ENCODE peak calls at places on chromosomes 2 and 18, in eight cellular contexts. One of them, this sample, is unnamed.

GRCh38 chr2:151619337-151619989 is 114.8 kb downstream of the NEB start:
- DNase-seq in non-pigmented ciliary epithelial cell: peak; percentile 42
- DNase-seq in IMR-90: peak; percentile 70
- DNase-seq in iris pigment epithelial cell: peak; percentile 61
- DNase-seq in right lobe of liver: no peak
- DNase-seq in T-cell: no peak
- DNase-seq in breast epithelium: no peak
- DNase-seq in posterior vena cava: no peak
- DNase-seq in this sample: peak; percentile 87

GRCh38 chr2:86204458-86204857 is 5.2 kb downstream of the MRPL35 start:
- DNase-seq in breast epithelium: no peak
- DNase-seq in IMR-90: no peak
- DNase-seq in non-pigmented ciliary epithelial cell: no peak
- DNase-seq in right lobe of liver: no peak
- DNase-seq in T-cell: no peak
- DNase-seq in iris pigment epithelial cell: no peak
- DNase-seq in posterior vena cava: no peak
- DNase-seq in this sample: no peak

GRCh38 chr2:20723543-20723942 is 56.6 kb downstream of the GDF7 start:
- DNase-seq in posterior vena cava: no peak
- DNase-seq in breast epithelium: no peak
- DNase-seq in IMR-90: peak; percentile 61
- DNase-seq in iris pigment epithelial cell: peak; percentile 48
- DNase-seq in non-pigmented ciliary epithelial cell: peak; percentile 32
- DNase-seq in right lobe of liver: no peak
- DNase-seq in T-cell: no peak
- DNase-seq in this sample: no peak

GRCh38 chr2:177147093-177147694 is 65.4 kb upstream of the HNRNPA3 start:
- DNase-seq in breast epithelium: no peak
- DNase-seq in posterior vena cava: no peak
- DNase-seq in IMR-90: peak; percentile 58
- DNase-seq in right lobe of liver: no peak
- DNase-seq in iris pigment epithelial cell: peak; percentile 62
- DNase-seq in T-cell: peak; percentile 5
- DNase-seq in non-pigmented ciliary epithelial cell: peak; percentile 24
- DNase-seq in this sample: peak; percentile 85

GRCh38 chr18:6613581-6613980 is 115.9 kb upstream of the ARHGAP28 start:
- DNase-seq in right lobe of liver: no peak
- DNase-seq in posterior vena cava: no peak
- DNase-seq in T-cell: no peak
- DNase-seq in iris pigment epithelial cell: no peak
- DNase-seq in non-pigmented ciliary epithelial cell: no peak
- DNase-seq in breast epithelium: no peak
- DNase-seq in IMR-90: no peak
- DNase-seq in this sample: no peak

GRCh38 chr2:60984717-60985116 is 32.8 kb upstream of the PEX13 start:
- DNase-seq in iris pigment epithelial cell: no peak
- DNase-seq in breast epithelium: no peak
- DNase-seq in right lobe of liver: no peak
- DNase-seq in posterior vena cava: no peak
- DNase-seq in T-cell: no peak
- DNase-seq in non-pigmented ciliary epithelial cell: no peak
- DNase-seq in IMR-90: no peak
- DNase-seq in this sample: no peak

GRCh38 chr2:113847144-113847543 is 42.7 kb upstream of the ACTR3 start:
- DNase-seq in non-pigmented ciliary epithelial cell: no peak
- DNase-seq in T-cell: no peak
- DNase-seq in posterior vena cava: no peak
- DNase-seq in IMR-90: peak; percentile 45
- DNase-seq in breast epithelium: no peak
- DNase-seq in right lobe of liver: no peak
- DNase-seq in iris pigment epithelial cell: peak; percentile 30
- DNase-seq in this sample: no peak

GRCh38 chr2:171754254-171754939 is 67.1 kb downstream of the DYNC1I2 start:
- DNase-seq in iris pigment epithelial cell: peak; percentile 11
- DNase-seq in non-pigmented ciliary epithelial cell: no peak
- DNase-seq in posterior vena cava: no peak
- DNase-seq in breast epithelium: no peak
- DNase-seq in right lobe of liver: no peak
- DNase-seq in T-cell: no peak
- DNase-seq in IMR-90: peak; percentile 19
- DNase-seq in this sample: no peak

GRCh38 chr2:71566271-71566858 is 113.0 kb downstream of the DYSF start:
- DNase-seq in posterior vena cava: no peak
- DNase-seq in T-cell: no peak
- DNase-seq in IMR-90: no peak
- DNase-seq in right lobe of liver: no peak
- DNase-seq in breast epithelium: no peak
- DNase-seq in non-pigmented ciliary epithelial cell: no peak
- DNase-seq in iris pigment epithelial cell: no peak
- DNase-seq in this sample: no peak

GRCh38 chr2:240435457-240435954 is at the start of gene GPC1:
- DNase-seq in IMR-90: peak; percentile 76
- DNase-seq in posterior vena cava: peak; percentile 88
- DNase-seq in T-cell: no peak
- DNase-seq in non-pigmented ciliary epithelial cell: no peak
- DNase-seq in right lobe of liver: peak; percentile 77
- DNase-seq in breast epithelium: no peak
- DNase-seq in iris pigment epithelial cell: peak; percentile 82
- DNase-seq in this sample: peak; percentile 93

GRCh38 chr2:120758181-120759048 is 22.7 kb downstream of the GLI2 start:
- DNase-seq in breast epithelium: no peak
- DNase-seq in posterior vena cava: peak; percentile 86
- DNase-seq in non-pigmented ciliary epithelial cell: peak; percentile 48
- DNase-seq in T-cell: no peak
- DNase-seq in right lobe of liver: peak; percentile 15
- DNase-seq in IMR-90: peak; percentile 92
- DNase-seq in iris pigment epithelial cell: peak; percentile 83
- DNase-seq in this sample: peak; percentile 95

GRCh38 chr2:40797115-40797514 is 345.2 kb upstream of the SLC8A1 start:
- DNase-seq in iris pigment epithelial cell: peak; percentile 13
- DNase-seq in posterior vena cava: no peak
- DNase-seq in T-cell: no peak
- DNase-seq in breast epithelium: no peak
- DNase-seq in non-pigmented ciliary epithelial cell: peak; percentile 4
- DNase-seq in IMR-90: peak; percentile 38
- DNase-seq in right lobe of liver: no peak
- DNase-seq in this sample: peak; percentile 46

GRCh38 chr18:73520229-73520628 is 627.4 kb downstream of the FBXO15 start:
- DNase-seq in T-cell: no peak
- DNase-seq in iris pigment epithelial cell: no peak
- DNase-seq in posterior vena cava: no peak
- DNase-seq in non-pigmented ciliary epithelial cell: no peak
- DNase-seq in right lobe of liver: no peak
- DNase-seq in IMR-90: peak; percentile 19
- DNase-seq in breast epithelium: no peak
- DNase-seq in this sample: peak; percentile 13

GRCh38 chr2:6877402-6878305 is at the start of gene RSAD2:
- DNase-seq in T-cell: no peak
- DNase-seq in posterior vena cava: no peak
- DNase-seq in right lobe of liver: no peak
- DNase-seq in non-pigmented ciliary epithelial cell: no peak
- DNase-seq in iris pigment epithelial cell: peak; percentile 77
- DNase-seq in IMR-90: peak; percentile 16
- DNase-seq in breast epithelium: no peak
- DNase-seq in this sample: no peak

GRCh38 chr18:23226930-23227728 is 91.8 kb downstream of the CABLES1 start:
- DNase-seq in right lobe of liver: no peak
- DNase-seq in iris pigment epithelial cell: peak; percentile 90
- DNase-seq in breast epithelium: no peak
- DNase-seq in posterior vena cava: no peak
- DNase-seq in T-cell: no peak
- DNase-seq in non-pigmented ciliary epithelial cell: peak; percentile 75
- DNase-seq in IMR-90: peak; percentile 94
- DNase-seq in this sample: no peak

GRCh38 chr2:97952357-97952756 is 43.4 kb downstream of the TMEM131 start:
- DNase-seq in breast epithelium: no peak
- DNase-seq in posterior vena cava: no peak
- DNase-seq in T-cell: no peak
- DNase-seq in iris pigment epithelial cell: no peak
- DNase-seq in IMR-90: no peak
- DNase-seq in right lobe of liver: no peak
- DNase-seq in non-pigmented ciliary epithelial cell: no peak
- DNase-seq in this sample: no peak

GRCh38 chr2:158539176-158539895 is 82.6 kb downstream of the PKP4 start:
- DNase-seq in posterior vena cava: no peak
- DNase-seq in T-cell: no peak
- DNase-seq in IMR-90: peak; percentile 90
- DNase-seq in non-pigmented ciliary epithelial cell: peak; percentile 69
- DNase-seq in right lobe of liver: no peak
- DNase-seq in breast epithelium: no peak
- DNase-seq in iris pigment epithelial cell: peak; percentile 88
- DNase-seq in this sample: peak; percentile 52

GRCh38 chr2:45191972-45192371 is 182.7 kb upstream of the SIX2 start:
- DNase-seq in non-pigmented ciliary epithelial cell: no peak
- DNase-seq in T-cell: no peak
- DNase-seq in posterior vena cava: peak; percentile 89
- DNase-seq in right lobe of liver: no peak
- DNase-seq in IMR-90: no peak
- DNase-seq in breast epithelium: no peak
- DNase-seq in iris pigment epithelial cell: no peak
- DNase-seq in this sample: peak; percentile 58

GRCh38 chr2:18795881-18796280 is 206.5 kb upstream of the NT5C1B start:
- DNase-seq in iris pigment epithelial cell: peak; percentile 46
- DNase-seq in IMR-90: peak; percentile 52
- DNase-seq in breast epithelium: no peak
- DNase-seq in non-pigmented ciliary epithelial cell: no peak
- DNase-seq in T-cell: no peak
- DNase-seq in right lobe of liver: no peak
- DNase-seq in posterior vena cava: no peak
- DNase-seq in this sample: peak; percentile 41

GRCh38 chr2:22076512-22076911 is 952.7 kb downstream of the TDRD15 start:
- DNase-seq in posterior vena cava: no peak
- DNase-seq in iris pigment epithelial cell: no peak
- DNase-seq in T-cell: no peak
- DNase-seq in non-pigmented ciliary epithelial cell: no peak
- DNase-seq in right lobe of liver: no peak
- DNase-seq in IMR-90: no peak
- DNase-seq in breast epithelium: no peak
- DNase-seq in this sample: no peak

GRCh38 chr2:8527031-8527430 is 154.8 kb upstream of the ID2 start:
- DNase-seq in right lobe of liver: no peak
- DNase-seq in IMR-90: no peak
- DNase-seq in T-cell: no peak
- DNase-seq in posterior vena cava: no peak
- DNase-seq in non-pigmented ciliary epithelial cell: no peak
- DNase-seq in iris pigment epithelial cell: no peak
- DNase-seq in breast epithelium: no peak
- DNase-seq in this sample: no peak

GRCh38 chr2:26629346-26629630 is 11.9 kb downstream of the CIB4 start:
- DNase-seq in IMR-90: no peak
- DNase-seq in posterior vena cava: peak; percentile 73
- DNase-seq in right lobe of liver: no peak
- DNase-seq in iris pigment epithelial cell: no peak
- DNase-seq in non-pigmented ciliary epithelial cell: no peak
- DNase-seq in T-cell: no peak
- DNase-seq in breast epithelium: no peak
- DNase-seq in this sample: no peak

GRCh38 chr2:54258171-54258570 is 2.1 kb upstream of the TSPYL6 start:
- DNase-seq in IMR-90: peak; percentile 49
- DNase-seq in non-pigmented ciliary epithelial cell: peak; percentile 23
- DNase-seq in breast epithelium: no peak
- DNase-seq in right lobe of liver: no peak
- DNase-seq in posterior vena cava: no peak
- DNase-seq in iris pigment epithelial cell: peak; percentile 69
- DNase-seq in T-cell: no peak
- DNase-seq in this sample: peak; percentile 9

GRCh38 chr2:194985258-194985657 is 671.8 kb upstream of the SLC39A10 start:
- DNase-seq in non-pigmented ciliary epithelial cell: no peak
- DNase-seq in posterior vena cava: no peak
- DNase-seq in breast epithelium: no peak
- DNase-seq in iris pigment epithelial cell: no peak
- DNase-seq in IMR-90: no peak
- DNase-seq in T-cell: no peak
- DNase-seq in right lobe of liver: no peak
- DNase-seq in this sample: no peak

GRCh38 chr2:220550995-220551702 is 923.7 kb downstream of the SLC4A3 start:
- DNase-seq in iris pigment epithelial cell: peak; percentile 43
- DNase-seq in IMR-90: no peak
- DNase-seq in right lobe of liver: no peak
- DNase-seq in breast epithelium: no peak
- DNase-seq in non-pigmented ciliary epithelial cell: no peak
- DNase-seq in T-cell: no peak
- DNase-seq in posterior vena cava: no peak
- DNase-seq in this sample: no peak

GRCh38 chr18:34223893-34224422 is 755 bp downstream of the NOL4 start:
- DNase-seq in breast epithelium: no peak
- DNase-seq in IMR-90: no peak
- DNase-seq in iris pigment epithelial cell: no peak
- DNase-seq in non-pigmented ciliary epithelial cell: no peak
- DNase-seq in right lobe of liver: no peak
- DNase-seq in posterior vena cava: no peak
- DNase-seq in T-cell: no peak
- DNase-seq in this sample: no peak

GRCh38 chr2:55133467-55134315 is 83.4 kb upstream of the RTN4 start:
- DNase-seq in posterior vena cava: no peak
- DNase-seq in right lobe of liver: peak; percentile 27
- DNase-seq in breast epithelium: no peak
- DNase-seq in IMR-90: peak; percentile 96
- DNase-seq in T-cell: peak; percentile 50
- DNase-seq in non-pigmented ciliary epithelial cell: peak; percentile 68
- DNase-seq in iris pigment epithelial cell: peak; percentile 96
- DNase-seq in this sample: peak; percentile 61

GRCh38 chr2:231672617-231673347 is 35.5 kb upstream of the PTMA start:
- DNase-seq in right lobe of liver: no peak
- DNase-seq in T-cell: peak; percentile 13
- DNase-seq in iris pigment epithelial cell: peak; percentile 77
- DNase-seq in posterior vena cava: no peak
- DNase-seq in non-pigmented ciliary epithelial cell: no peak
- DNase-seq in breast epithelium: no peak
- DNase-seq in IMR-90: peak; percentile 32
- DNase-seq in this sample: peak; percentile 73

GRCh38 chr18:2905802-2906521 is 59.2 kb downstream of the EMILIN2 start:
- DNase-seq in non-pigmented ciliary epithelial cell: no peak
- DNase-seq in T-cell: no peak
- DNase-seq in breast epithelium: no peak
- DNase-seq in iris pigment epithelial cell: no peak
- DNase-seq in posterior vena cava: peak; percentile 93
- DNase-seq in IMR-90: no peak
- DNase-seq in right lobe of liver: peak; percentile 75
- DNase-seq in this sample: peak; percentile 84

GRCh38 chr18:49886891-49887764 is 73.8 kb upstream of the ACAA2 start:
- DNase-seq in iris pigment epithelial cell: no peak
- DNase-seq in posterior vena cava: no peak
- DNase-seq in right lobe of liver: no peak
- DNase-seq in T-cell: no peak
- DNase-seq in breast epithelium: no peak
- DNase-seq in IMR-90: no peak
- DNase-seq in non-pigmented ciliary epithelial cell: no peak
- DNase-seq in this sample: no peak

GRCh38 chr18:75208055-75208835 is 694 bp downstream of the PTGR3 start:
- DNase-seq in iris pigment epithelial cell: peak; percentile 76
- DNase-seq in posterior vena cava: peak; percentile 88
- DNase-seq in right lobe of liver: peak; percentile 69
- DNase-seq in non-pigmented ciliary epithelial cell: no peak
- DNase-seq in breast epithelium: no peak
- DNase-seq in T-cell: no peak
- DNase-seq in IMR-90: peak; percentile 60
- DNase-seq in this sample: peak; percentile 81

GRCh38 chr2:1988594-1988993 is 244.3 kb upstream of the PXDN start:
- DNase-seq in non-pigmented ciliary epithelial cell: no peak
- DNase-seq in T-cell: no peak
- DNase-seq in IMR-90: no peak
- DNase-seq in posterior vena cava: no peak
- DNase-seq in breast epithelium: no peak
- DNase-seq in right lobe of liver: no peak
- DNase-seq in iris pigment epithelial cell: no peak
- DNase-seq in this sample: no peak

GRCh38 chr18:78642561-78643398 is 336.8 kb upstream of the SALL3 start:
- DNase-seq in breast epithelium: no peak
- DNase-seq in IMR-90: no peak
- DNase-seq in non-pigmented ciliary epithelial cell: no peak
- DNase-seq in posterior vena cava: peak; percentile 25
- DNase-seq in T-cell: no peak
- DNase-seq in iris pigment epithelial cell: no peak
- DNase-seq in right lobe of liver: no peak
- DNase-seq in this sample: peak; percentile 82

GRCh38 chr2:132668986-132669853 is 785 bp downstream of the LYPD1 start:
- DNase-seq in IMR-90: no peak
- DNase-seq in breast epithelium: no peak
- DNase-seq in posterior vena cava: peak; percentile 81
- DNase-seq in right lobe of liver: peak; percentile 37
- DNase-seq in iris pigment epithelial cell: peak; percentile 24
- DNase-seq in non-pigmented ciliary epithelial cell: no peak
- DNase-seq in T-cell: no peak
- DNase-seq in this sample: peak; percentile 80